ENCODE peak calls at places on chromosome 7, in ten cellular contexts. R is astrocyte, U is fibroblast of lung, L is WTC11, H is psoas muscle, M is A549, Z is fibroblast of pulmonary artery, T is heart right ventricle, D is cardiac muscle cell, F is brain microvascular endothelial cell. G is an unnamed sample.

GRCh38 chr7:132218876-132219275 is 357.4 kb downstream of the PLXNA4 start:
- DNase-seq in M (no peak), D (no peak), R (no peak), Z (no peak), U (no peak), T (no peak), F (no peak), L (no peak), H (no peak), G (no peak)

GRCh38 chr7:99098824-99099498 is 44.9 kb downstream of the SMURF1 start:
- DNase-seq in M (peak), L (no peak), D (no peak), T (no peak), Z (no peak), R (no peak), U (peak), F (no peak), H (no peak), G (peak)

GRCh38 chr7:4760952-4761351 is 14.5 kb upstream of the AP5Z1 start:
- DNase-seq in M (no peak), U (no peak), R (no peak), F (no peak), H (no peak), L (no peak), D (no peak), T (no peak), Z (no peak), G (no peak)

GRCh38 chr7:74094224-74095095 is 10.9 kb downstream of the LIMK1 start:
- DNase-seq in T (peak), U (peak), L (peak), F (peak), M (peak), R (peak), D (peak), Z (peak), H (peak), G (peak)

GRCh38 chr7:64558323-64558705 is 4.6 kb downstream of the ZNF680 start:
- DNase-seq in F (no peak), H (no peak), M (no peak), U (no peak), Z (peak), T (no peak), L (no peak), R (peak), D (no peak), G (no peak)

GRCh38 chr7:2614646-2615330 is 17.0 kb upstream of the TTYH3 start:
- DNase-seq in Z (no peak), U (no peak), F (no peak), H (no peak), L (no peak), M (no peak), D (no peak), T (no peak), R (no peak), G (peak)

GRCh38 chr7:119572132-119572531 is 700.8 kb upstream of the KCND2 start:
- DNase-seq in R (no peak), L (peak), H (no peak), D (no peak), F (no peak), M (no peak), U (no peak), Z (no peak), T (peak), G (no peak)

GRCh38 chr7:42831051-42831952 is 80.6 kb downstream of the C7orf25 start:
- DNase-seq in M (no peak), T (peak), F (peak), L (peak), R (peak), Z (peak), H (peak), D (peak), U (peak), G (no peak)

GRCh38 chr7:155581954-155582353 is 35.6 kb upstream of the CNPY1 start:
- DNase-seq in H (no peak), T (no peak), Z (no peak), F (no peak), M (no peak), R (no peak), L (no peak), D (no peak), U (no peak), G (no peak)

GRCh38 chr7:76246804-76247389 is 45.2 kb downstream of the SRRM3 start:
- DNase-seq in L (no peak), T (no peak), F (no peak), R (no peak), Z (no peak), D (no peak), H (no peak), M (no peak), U (no peak), G (no peak)

GRCh38 chr7:20791523-20791879 is 4.8 kb upstream of the SP8 start:
- DNase-seq in R (no peak), T (no peak), U (no peak), Z (no peak), M (no peak), D (no peak), F (no peak), L (no peak), H (no peak), G (no peak)
- TF ChIP-seq CTCF in R (no peak), T (no peak), U (no peak), Z (no peak), M (no peak), D (no peak), F (no peak), L (no peak), H (no peak), G (no peak)

DNA sequence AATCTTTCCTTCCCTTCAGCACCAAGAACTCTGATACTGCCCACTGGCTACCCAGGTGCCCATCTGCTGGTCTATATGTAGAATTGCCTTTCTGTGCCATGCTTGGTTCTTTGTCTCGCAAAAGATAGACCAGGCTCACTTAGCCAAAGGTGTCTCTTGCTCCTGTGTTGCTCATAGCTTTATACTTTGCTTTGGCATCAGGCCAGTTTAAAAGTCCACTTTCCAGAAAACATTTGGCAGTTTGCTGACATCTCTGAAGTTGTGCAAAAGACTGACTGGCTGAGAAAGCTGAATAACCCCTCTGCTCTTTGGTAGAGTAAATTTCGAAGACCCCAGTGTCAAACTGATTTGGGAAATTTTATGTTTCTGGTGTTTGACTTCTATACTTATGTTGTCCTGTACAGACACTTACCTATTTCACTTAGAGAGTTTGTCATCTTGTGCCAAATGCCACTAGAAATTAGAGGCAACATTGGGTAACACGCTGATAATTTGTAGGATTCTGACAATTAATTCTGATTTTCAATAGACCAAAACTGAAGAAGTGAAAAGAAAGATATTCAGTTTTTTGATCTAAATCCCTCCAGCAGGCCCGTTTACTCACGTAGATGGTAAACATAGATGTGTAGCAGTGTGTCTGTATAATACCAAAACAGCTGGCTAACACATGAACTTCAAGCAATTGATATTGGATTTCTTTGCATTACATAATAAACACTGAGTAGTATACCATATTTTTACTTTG is 91.1 kb downstream of the CPED1 start:
- DNase-seq in U (peak), R (peak), D (no peak), M (no peak), Z (peak), H (no peak), T (no peak), F (peak), L (no peak), G (no peak)
- TF ChIP-seq CTCF in U (peak), R (peak), D (no peak), M (no peak), Z (peak), H (no peak), T (no peak), F (peak), L (no peak), G (peak)

DNA sequence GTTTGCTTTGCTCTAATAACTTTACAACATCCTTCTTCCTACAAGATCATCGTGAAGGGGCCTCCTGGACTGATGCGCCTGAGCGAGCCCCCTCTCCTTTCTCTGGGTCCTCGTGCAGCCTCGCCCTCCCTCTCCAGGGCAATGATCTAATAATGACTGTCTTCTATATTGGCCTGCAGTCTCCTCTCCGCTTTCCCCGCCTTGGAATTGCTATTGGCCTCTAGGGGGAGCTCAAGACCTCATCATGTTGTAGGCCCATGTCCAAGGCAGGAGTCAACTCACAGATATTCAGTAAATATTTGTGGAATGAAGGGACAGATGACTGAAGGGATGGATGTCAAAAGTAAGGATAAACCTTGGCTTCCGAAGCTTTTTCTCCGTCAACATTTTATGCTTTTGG is 1180.3 kb downstream of the TYW1 start:
- DNase-seq in U (peak), D (peak), T (no peak), R (peak), L (peak), H (peak), F (peak), Z (peak), M (peak), G (no peak)
- TF ChIP-seq CTCF in U (peak), D (peak), T (peak), R (peak), L (peak), H (peak), F (peak), Z (peak), M (peak), G (peak)

GRCh38 chr7:37899712-37900247 is 16.8 kb downstream of the SFRP4 start:
- DNase-seq in Z (no peak), D (no peak), U (no peak), L (no peak), R (no peak), H (no peak), T (no peak), M (no peak), F (no peak), G (no peak)

GRCh38 chr7:37901890-37902524 is 14.6 kb downstream of the SFRP4 start:
- DNase-seq in H (no peak), R (peak), U (peak), D (no peak), T (no peak), Z (peak), L (no peak), M (no peak), F (peak), G (no peak)

GRCh38 chr7:37901236-37901827 is 15.3 kb downstream of the SFRP4 start:
- DNase-seq in T (no peak), Z (peak), F (peak), R (peak), L (no peak), M (peak), U (peak), D (peak), H (no peak), G (no peak)
- TF ChIP-seq CTCF in T (peak), Z (peak), F (peak), R (peak), L (no peak), M (peak), U (peak), D (peak), H (peak), G (peak)

GRCh38 chr7:66521675-66522074 is 107.0 kb upstream of the KCTD7 start:
- DNase-seq in H (no peak), U (no peak), M (no peak), Z (no peak), F (no peak), L (no peak), D (no peak), T (no peak), R (no peak), G (no peak)

GRCh38 chr7:66518151-66518691 is 110.5 kb upstream of the KCTD7 start:
- DNase-seq in F (no peak), Z (no peak), L (no peak), R (no peak), U (no peak), D (no peak), H (no peak), T (no peak), M (no peak), G (no peak)

GRCh38 chr7:66524738-66525137 is 103.9 kb upstream of the KCTD7 start:
- DNase-seq in U (no peak), F (no peak), R (no peak), M (no peak), D (no peak), L (no peak), Z (no peak), H (no peak), T (no peak), G (no peak)

GRCh38 chr7:66523409-66523808 is 105.3 kb upstream of the KCTD7 start:
- DNase-seq in H (no peak), R (no peak), Z (no peak), U (no peak), D (no peak), L (no peak), T (no peak), F (no peak), M (no peak), G (no peak)

GRCh38 chr7:66522518-66522917 is 106.2 kb upstream of the KCTD7 start:
- DNase-seq in M (no peak), Z (no peak), U (no peak), L (no peak), F (no peak), T (no peak), D (no peak), R (no peak), H (no peak), G (no peak)
- TF ChIP-seq CTCF in M (peak), Z (peak), U (peak), L (no peak), F (peak), T (no peak), D (peak), R (no peak), H (no peak), G (peak)

DNA sequence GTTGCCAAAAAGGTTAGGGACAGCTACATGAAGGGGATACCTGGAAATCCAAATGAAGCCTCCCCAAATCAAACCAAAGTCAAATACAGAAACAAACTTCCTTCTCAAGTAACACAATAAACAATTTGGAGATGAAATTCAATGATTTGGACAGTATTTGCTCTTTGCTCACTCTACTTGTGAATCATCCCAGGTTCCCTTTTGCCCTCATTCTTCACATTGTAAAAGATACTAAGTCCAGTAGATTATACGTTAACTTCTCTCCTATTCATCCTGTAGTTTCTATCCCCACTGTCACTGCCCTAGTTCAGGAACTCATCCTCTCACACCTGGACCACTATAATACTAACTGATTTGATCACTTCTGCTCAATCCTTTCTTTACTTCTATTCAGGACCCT is 28.3 kb downstream of the FZD1 start:
- DNase-seq in Z (no peak), R (no peak), H (no peak), D (no peak), T (no peak), U (no peak), L (no peak), F (no peak), M (no peak), G (no peak)
- TF ChIP-seq CTCF in Z (no peak), R (no peak), H (no peak), D (no peak), T (no peak), U (no peak), L (no peak), F (no peak), M (no peak), G (no peak)

GRCh38 chr7:100689230-100690135 is 4.6 kb downstream of the GIGYF1 start:
- DNase-seq in H (no peak), T (no peak), R (no peak), L (no peak), F (no peak), M (no peak), D (no peak), Z (no peak), U (no peak), G (no peak)
- TF ChIP-seq CTCF in H (no peak), T (no peak), R (no peak), L (no peak), F (no peak), M (no peak), D (no peak), Z (no peak), U (no peak), G (no peak)